ENCODE peak calls at places on chromosomes 16 and 17, in four cellular contexts. I, Z, N and Q are unnamed samples.

GRCh38 chr16:17372383-17372782 is 98.4 kb downstream of the XYLT1 start:
- DNase-seq in Z (no peak), I (no peak), N (no peak), Q (no peak)

GRCh38 chr16:5867250-5867649 is 769.7 kb upstream of the EEF2KMT start:
- DNase-seq in Z (no peak), I (no peak), N (no peak), Q (no peak)

GRCh38 chr17:72726936-72727335 is 365.6 kb downstream of the SLC39A11 start:
- DNase-seq in N (no peak), Z (no peak), I (no peak), Q (no peak)

GRCh38 chr17:41494524-41494923 is 4.8 kb upstream of the KRT36 start:
- DNase-seq in Z (no peak), I (no peak), N (peak; percentile 13), Q (no peak)

GRCh38 chr16:56357291-56357764 is 68.0 kb downstream of the AMFR start:
- DNase-seq in I (no peak), Z (no peak), N (no peak), Q (peak; percentile 14)

GRCh38 chr16:4378202-4378666 is 6.6 kb downstream of the VASN start:
- DNase-seq in I (no peak), Z (peak; percentile 64), N (no peak), Q (no peak)

GRCh38 chr16:30395992-30396560 is 856 bp downstream of the ZNF48 start:
- DNase-seq in I (peak; percentile 69), N (no peak), Z (peak; percentile 27), Q (no peak)

GRCh38 chr17:34081269-34081668 is 173.8 kb upstream of the CCL2 start:
- DNase-seq in N (no peak), I (peak; percentile 12), Z (peak; percentile 32), Q (peak; percentile 54)

GRCh38 chr17:2412561-2413021 is 11.7 kb upstream of the MNT start:
- DNase-seq in Z (no peak), I (no peak), N (no peak), Q (peak; percentile 47)

GRCh38 chr16:15613676-15614075 is 29.3 kb downstream of the MARF1 start:
- DNase-seq in Z (no peak), I (no peak), N (no peak), Q (no peak)

GRCh38 chr17:59521465-59522126 is 43.8 kb upstream of the DHX40 start:
- DNase-seq in N (peak; percentile 74), Z (peak; percentile 91), I (peak; percentile 88), Q (peak; percentile 81)

GRCh38 chr16:47490471-47490870 is 29.3 kb downstream of the PHKB start:
- DNase-seq in N (no peak), I (no peak), Z (no peak), Q (no peak)

GRCh38 chr17:4297351-4297750 is 33.6 kb upstream of the ANKFY1 start:
- DNase-seq in I (no peak), N (no peak), Z (no peak), Q (no peak)

GRCh38 chr17:58630883-58631522 is 60.8 kb downstream of the TEX14 start:
- DNase-seq in I (peak; percentile 45), Z (peak; percentile 30), N (no peak), Q (peak; percentile 32)

GRCh38 chr17:17435323-17435722 is 41.5 kb upstream of the MED9 start:
- DNase-seq in N (peak; percentile 80), Z (no peak), I (no peak), Q (no peak)

GRCh38 chr17:74042744-74043486 is 160.6 kb upstream of the RPL38 start:
- DNase-seq in I (peak; percentile 46), Z (no peak), N (peak; percentile 23), Q (no peak)

GRCh38 chr16:4945560-4946502 is 8.9 kb upstream of the PPL start:
- DNase-seq in I (no peak), N (no peak), Z (no peak), Q (no peak)

GRCh38 chr16:50516890-50517289 is 31.3 kb upstream of the NKD1 start:
- DNase-seq in I (no peak), N (no peak), Z (no peak), Q (no peak)

GRCh38 chr16:81879625-81880024 is 100.5 kb downstream of the PLCG2 start:
- DNase-seq in Z (peak; percentile 40), N (no peak), I (peak; percentile 64), Q (peak; percentile 68)

GRCh38 chr17:72489273-72489641 is 368.4 kb downstream of the SOX9 start:
- DNase-seq in Z (no peak), I (no peak), N (peak; percentile 67), Q (no peak)

GRCh38 chr17:76009969-76010661 is 9.5 kb downstream of the CDK3 start:
- DNase-seq in I (no peak), N (no peak), Z (no peak), Q (no peak)
- TF ChIP-seq ELF4 in I (no peak), N (no peak), Z (no peak), Q (no peak)

GRCh38 chr17:76120658-76121008 is 17.0 kb upstream of the EXOC7 start:
- DNase-seq in I (no peak), Z (peak; percentile 62), N (no peak), Q (no peak)

GRCh38 chr17:76119409-76120371 is 16.1 kb upstream of the EXOC7 start:
- DNase-seq in I (no peak), Z (no peak), N (peak; percentile 70), Q (no peak)

GRCh38 chr17:76115138-76115754 is 11.7 kb upstream of the EXOC7 start:
- DNase-seq in N (no peak), Z (no peak), I (no peak), Q (no peak)
- TF ChIP-seq SP1 in N (no peak), Z (no peak), I (no peak), Q (no peak)

GRCh38 chr17:226773-227580 is 45.5 kb upstream of the DOC2B start:
- DNase-seq in I (no peak), N (no peak), Z (no peak), Q (no peak)

GRCh38 chr17:229945-230235 is 48.4 kb upstream of the DOC2B start:
- DNase-seq in Z (no peak), I (no peak), N (no peak), Q (peak; percentile 6)

GRCh38 chr17:227581-228222 is 46.3 kb upstream of the DOC2B start:
- DNase-seq in I (no peak), Z (no peak), N (no peak), Q (no peak)

GRCh38 chr17:229130-229944 is 47.9 kb upstream of the DOC2B start:
- DNase-seq in N (no peak), I (no peak), Z (no peak), Q (peak; percentile 6)

DNA sequence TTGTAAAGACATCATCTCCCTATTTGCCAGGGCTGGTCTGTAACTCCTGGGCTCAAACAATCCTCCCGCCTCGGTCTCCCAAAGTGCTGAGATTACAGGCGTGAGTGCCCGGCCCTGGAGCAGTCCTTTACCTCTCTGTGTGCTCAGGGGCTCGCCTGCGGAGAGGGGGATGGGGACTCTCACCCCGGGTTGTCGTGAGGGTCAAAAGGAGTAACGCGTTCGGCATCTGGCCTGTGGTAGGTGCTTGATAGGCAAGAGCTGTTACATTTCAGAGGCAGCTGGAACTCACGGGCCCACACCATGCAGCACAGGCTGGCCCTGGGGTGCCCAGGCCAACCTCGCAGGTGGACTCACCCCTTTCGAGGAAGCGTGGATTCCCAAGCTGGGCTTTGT is 46.8 kb upstream of the DOC2B start:
- DNase-seq in Z (no peak), N (no peak), I (no peak), Q (no peak)
- TF ChIP-seq ELF4 in Z (no peak), N (no peak), I (no peak), Q (no peak)

GRCh38 chr17:8144401-8145295 is 7.6 kb downstream of the PER1 start:
- DNase-seq in Z (no peak), N (no peak), I (no peak), Q (no peak)
- TF ChIP-seq SP1 in Z (no peak), N (no peak), I (no peak), Q (no peak)